ENCODE peak calls at places on chromosomes 5 and 9, in ten cellular contexts. T is RWPE1; J is ELR; M is H9; P is uterus; I is GM12865; Y is progenitor cell of endocrine pancreas; B is hippocampal formation; N is activated T-cell treated with anti-CD3 and anti-CD28 coated beads, Interleukin-2, amount 50 U/mL, for 24 hours; R is iris pigment epithelial cell. D is an unnamed sample.

GRCh38 chr9:97768731-97769130 is 71.6 kb upstream of the XPA start:
- DNase-seq in T (no peak), J (peak), M (no peak), P (no peak), I (no peak), Y (no peak), B (no peak), N (no peak), R (peak), D (peak)

GRCh38 chr5:147483961-147484707 is 25.7 kb downstream of the DPYSL3 start:
- DNase-seq in T (peak), J (peak), M (no peak), P (peak), I (no peak), Y (no peak), B (peak), N (no peak), R (peak), D (peak)

GRCh38 chr5:6962256-6962655 is 249.0 kb downstream of the TENT4A start:
- DNase-seq in T (no peak), J (no peak), M (no peak), P (no peak), I (no peak), Y (no peak), B (no peak), N (no peak), R (no peak), D (no peak)

GRCh38 chr5:175281257-175281656 is 162.7 kb downstream of the DRD1 start:
- DNase-seq in T (no peak), J (no peak), M (no peak), P (no peak), I (no peak), Y (no peak), B (no peak), N (no peak), R (no peak), D (no peak)

GRCh38 chr5:72661405-72661804 is 154.2 kb upstream of the ZNF366 start:
- DNase-seq in T (no peak), J (peak), M (no peak), P (no peak), I (no peak), Y (no peak), B (no peak), N (no peak), R (peak), D (peak)

GRCh38 chr5:51378778-51379652 is 4.2 kb upstream of the ISL1 start:
- DNase-seq in T (peak), J (no peak), M (peak), P (no peak), I (peak), Y (no peak), B (no peak), N (no peak), R (peak), D (no peak)

GRCh38 chr5:173529861-173530260 is 86.6 kb downstream of the BOD1 start:
- DNase-seq in T (no peak), J (no peak), M (no peak), P (no peak), I (no peak), Y (no peak), B (no peak), N (no peak), R (no peak), D (no peak)

GRCh38 chr5:52134013-52134650 is 653.6 kb upstream of the ITGA1 start:
- DNase-seq in T (no peak), J (no peak), M (no peak), P (no peak), I (no peak), Y (no peak), B (no peak), N (no peak), R (no peak), D (no peak)

GRCh38 chr5:3197699-3198098 is 397.9 kb upstream of the IRX1 start:
- DNase-seq in T (no peak), J (no peak), M (peak), P (no peak), I (no peak), Y (no peak), B (peak), N (no peak), R (no peak), D (no peak)

GRCh38 chr9:130689937-130690700 is 3.5 kb upstream of the EXOSC2 start:
- DNase-seq in T (peak), J (peak), M (peak), P (peak), I (peak), Y (no peak), B (peak), N (no peak), R (peak), D (peak)

GRCh38 chr5:145943674-145944121 is 7.3 kb downstream of the SH3RF2 start:
- DNase-seq in T (peak), J (peak), M (no peak), P (no peak), I (no peak), Y (no peak), B (no peak), N (no peak), R (peak), D (peak)

GRCh38 chr9:6184749-6185645 is 30.6 kb upstream of the IL33 start:
- DNase-seq in T (no peak), J (no peak), M (no peak), P (peak), I (peak), Y (no peak), B (no peak), N (no peak), R (peak), D (peak)

GRCh38 chr9:14027114-14027812 is 286.7 kb downstream of the NFIB start:
- DNase-seq in T (no peak), J (no peak), M (no peak), P (no peak), I (no peak), Y (no peak), B (no peak), N (no peak), R (peak), D (no peak)

GRCh38 chr9:127090341-127090985 is 32.0 kb downstream of the ANGPTL2 start:
- DNase-seq in T (no peak), J (no peak), M (no peak), P (no peak), I (no peak), Y (no peak), B (no peak), N (no peak), R (no peak), D (no peak)

GRCh38 chr9:136947955-136948510 is 3.0 kb downstream of the C8G start:
- DNase-seq in T (peak), J (peak), M (peak), P (no peak), I (peak), Y (no peak), B (peak), N (no peak), R (peak), D (peak)

GRCh38 chr5:157390179-157390923 is 69.7 kb upstream of the NIPAL4 start:
- DNase-seq in T (peak), J (peak), M (no peak), P (no peak), I (no peak), Y (no peak), B (no peak), N (peak), R (peak), D (peak)

GRCh38 chr9:112971415-112971814 is 40.6 kb downstream of the ZNF883 start:
- DNase-seq in T (no peak), J (peak), M (peak), P (no peak), I (peak), Y (no peak), B (no peak), N (no peak), R (peak), D (no peak)

GRCh38 chr5:59648038-59648831 is 245.3 kb downstream of the PDE4D start:
- DNase-seq in T (no peak), J (no peak), M (no peak), P (no peak), I (no peak), Y (no peak), B (no peak), N (no peak), R (no peak), D (no peak)

GRCh38 chr9:93891549-93892310 is 63.4 kb downstream of the BARX1 start:
- DNase-seq in T (no peak), J (no peak), M (no peak), P (no peak), I (no peak), Y (no peak), B (no peak), N (no peak), R (no peak), D (no peak)

GRCh38 chr9:95634581-95634980 is 117.8 kb upstream of the PTCH1 start:
- DNase-seq in T (no peak), J (no peak), M (no peak), P (no peak), I (no peak), Y (no peak), B (no peak), N (no peak), R (no peak), D (no peak)

GRCh38 chr9:101469026-101469425 is 33.5 kb upstream of the ALDOB start:
- DNase-seq in T (no peak), J (no peak), M (no peak), P (no peak), I (no peak), Y (no peak), B (no peak), N (no peak), R (no peak), D (peak)

GRCh38 chr5:105581988-105582690 is 2019.5 kb upstream of the NUDT12 start:
- DNase-seq in T (no peak), J (no peak), M (no peak), P (no peak), I (no peak), Y (no peak), B (no peak), N (no peak), R (no peak), D (no peak)

D was measured in fibroblast of lung.